ENCODE peak calls at places on chromosomes 7 and 10, in nine cellular contexts. M is kidney epithelial cell, X is GM06990, L is fibroblast of lung, S is dorsolateral prefrontal cortex, G is neural progenitor cell, I is right atrium auricular region, J is GM13977, U is choroid plexus epithelial cell. A is an unnamed sample.
A peak's percentile ranks its signal among the peaks of the same experiment; 100 is the strongest.

GRCh38 chr7:27179503-27180430 is 5.3 kb downstream of the HOXA11 start:
- DNase-seq in S (no peak), L (peak; percentile 23), U (peak; percentile 26), X (no peak), J (peak; percentile 82), M (peak; percentile 54), I (no peak), G (peak; percentile 62), A (peak; percentile 84)

GRCh38 chr7:45644237-45644636 is 70.1 kb downstream of the ADCY1 start:
- DNase-seq in S (no peak), L (no peak), I (no peak), G (no peak), J (no peak), M (no peak), U (no peak), X (no peak), A (no peak)

GRCh38 chr7:7156663-7157062 is 25.7 kb upstream of the C1GALT1 start:
- DNase-seq in U (no peak), J (no peak), G (no peak), X (no peak), I (no peak), M (no peak), S (no peak), L (no peak), A (no peak)

GRCh38 chr7:121530251-121531174 is 134.4 kb upstream of the FAM3C start:
- DNase-seq in U (peak; percentile 98), X (peak; percentile 79), G (no peak), S (no peak), L (peak; percentile 100), J (peak; percentile 61), I (peak; percentile 59), M (peak; percentile 100), A (peak; percentile 41)

GRCh38 chr10:122263971-122264370 is 7.1 kb upstream of the BTBD16 start:
- DNase-seq in S (no peak), X (no peak), I (no peak), G (no peak), L (peak; percentile 84), J (no peak), M (peak; percentile 43), U (peak; percentile 95), A (no peak)

GRCh38 chr10:72812798-72813430 is 80.6 kb upstream of the OIT3 start:
- DNase-seq in S (no peak), M (peak; percentile 31), X (no peak), J (no peak), G (no peak), L (peak; percentile 81), U (peak; percentile 64), I (no peak), A (no peak)

GRCh38 chr10:77041636-77042258 is 595.9 kb downstream of the KCNMA1 start:
- DNase-seq in G (no peak), U (peak; percentile 3), L (no peak), M (no peak), J (no peak), I (no peak), S (no peak), X (no peak), A (no peak)

GRCh38 chr10:35794703-35795102 is 152.6 kb upstream of the FZD8 start:
- DNase-seq in J (no peak), L (no peak), I (peak; percentile 76), G (no peak), X (no peak), U (no peak), M (no peak), S (no peak), A (no peak)

GRCh38 chr10:119281581-119282071 is 74.3 kb downstream of the GRK5 start:
- DNase-seq in U (peak; percentile 28), L (peak; percentile 32), G (no peak), I (peak; percentile 88), J (no peak), X (no peak), M (no peak), S (peak; percentile 59), A (no peak)

GRCh38 chr7:42143605-42144252 is 93.3 kb downstream of the GLI3 start:
- DNase-seq in G (no peak), J (no peak), U (peak; percentile 51), M (no peak), L (peak; percentile 72), S (no peak), I (no peak), X (no peak), A (no peak)

GRCh38 chr7:43694399-43694748 is 34.9 kb downstream of the COA1 start:
- DNase-seq in U (peak; percentile 91), L (peak; percentile 91), X (no peak), J (no peak), G (no peak), I (no peak), M (no peak), S (no peak), A (no peak)

GRCh38 chr7:141593134-141593533 is 41.9 kb downstream of the AGK start:
- DNase-seq in G (no peak), X (no peak), I (no peak), L (peak; percentile 86), S (no peak), U (peak; percentile 93), M (no peak), J (no peak), A (no peak)

GRCh38 chr7:14381936-14382335 is 392.5 kb upstream of the ETV1 start:
- DNase-seq in M (no peak), I (no peak), J (no peak), U (no peak), L (no peak), G (no peak), X (no peak), S (no peak), A (no peak)

GRCh38 chr7:154532771-154533170 is 470.2 kb downstream of the PAXIP1 start:
- DNase-seq in X (no peak), I (no peak), M (no peak), U (no peak), J (no peak), G (no peak), L (no peak), S (no peak), A (no peak)

GRCh38 chr10:121268363-121268762 is 329.9 kb downstream of the FGFR2 start:
- DNase-seq in X (no peak), I (no peak), S (no peak), L (no peak), J (no peak), U (no peak), M (no peak), G (no peak), A (no peak)

GRCh38 chr10:62183442-62183841 is 85.2 kb downstream of the RTKN2 start:
- DNase-seq in X (peak; percentile 47), L (peak; percentile 43), U (no peak), S (no peak), I (no peak), M (no peak), J (peak; percentile 53), G (no peak), A (peak; percentile 69)

GRCh38 chr10:57579926-57580325 is 687.8 kb downstream of the IPMK start:
- DNase-seq in I (no peak), G (peak; percentile 75), X (no peak), S (no peak), M (peak; percentile 2), L (peak; percentile 2), U (peak; percentile 65), J (no peak), A (no peak)
- TF ChIP-seq CTCF in I (no peak), G (peak; percentile 63), X (peak; percentile 23), S (peak; percentile 50), M (peak; percentile 42), L (peak; percentile 24), U (peak; percentile 69), J (peak; percentile 31), A (peak; percentile 22)

DNA sequence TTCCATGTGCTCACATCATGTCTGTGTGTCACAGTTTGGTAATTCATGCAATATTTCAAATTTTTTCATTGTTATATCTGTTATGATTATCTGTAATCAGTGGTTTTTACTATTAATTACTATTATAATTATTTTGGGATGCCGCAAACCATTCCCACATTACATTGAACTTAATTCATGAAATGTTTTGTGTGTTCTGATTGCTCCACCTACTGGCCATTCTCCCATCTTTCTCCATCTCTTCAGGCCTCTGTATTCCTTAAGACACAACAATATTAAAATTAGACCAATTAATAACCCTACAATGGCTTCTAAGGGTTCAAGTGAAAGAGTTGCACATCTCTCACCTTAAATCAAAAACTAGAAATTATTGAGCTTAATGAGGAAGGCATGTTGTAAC is 398.5 kb downstream of the PCDH15 start:
- DNase-seq in J (no peak), G (peak; percentile 42), S (no peak), M (peak; percentile 5), U (peak; percentile 52), I (no peak), L (peak; percentile 9), X (no peak), A (no peak)
- TF ChIP-seq CTCF in J (peak; percentile 36), G (peak; percentile 73), S (peak; percentile 59), M (peak; percentile 55), U (peak; percentile 44), I (no peak), L (no peak), X (peak; percentile 8), A (no peak)

GRCh38 chr10:4213441-4213840 is 428.4 kb upstream of the KLF6 start:
- DNase-seq in G (no peak), J (no peak), U (no peak), L (peak; percentile 32), S (no peak), I (no peak), X (no peak), M (no peak), A (no peak)
- TF ChIP-seq CTCF in G (no peak), J (no peak), U (no peak), L (no peak), S (no peak), I (no peak), X (no peak), M (no peak), A (no peak)

GRCh38 chr7:35727571-35727970 is 32.6 kb upstream of the HERPUD2 start:
- DNase-seq in X (peak; percentile 59), S (no peak), J (peak; percentile 12), G (no peak), U (peak; percentile 30), M (no peak), L (no peak), I (no peak), A (peak; percentile 23)

GRCh38 chr7:35726654-35727053 is 31.7 kb upstream of the HERPUD2 start:
- DNase-seq in G (no peak), U (no peak), L (no peak), I (no peak), X (peak; percentile 67), J (no peak), M (no peak), S (no peak), A (no peak)

GRCh38 chr7:35722054-35722849 is 27.3 kb upstream of the HERPUD2 start:
- DNase-seq in M (no peak), L (no peak), S (no peak), G (no peak), X (peak; percentile 29), I (no peak), J (no peak), U (no peak), A (no peak)

GRCh38 chr7:35723011-35723410 is 28.1 kb upstream of the HERPUD2 start:
- DNase-seq in G (no peak), L (peak; percentile 14), U (peak; percentile 21), I (no peak), X (no peak), J (no peak), M (no peak), S (no peak), A (no peak)

DNA sequence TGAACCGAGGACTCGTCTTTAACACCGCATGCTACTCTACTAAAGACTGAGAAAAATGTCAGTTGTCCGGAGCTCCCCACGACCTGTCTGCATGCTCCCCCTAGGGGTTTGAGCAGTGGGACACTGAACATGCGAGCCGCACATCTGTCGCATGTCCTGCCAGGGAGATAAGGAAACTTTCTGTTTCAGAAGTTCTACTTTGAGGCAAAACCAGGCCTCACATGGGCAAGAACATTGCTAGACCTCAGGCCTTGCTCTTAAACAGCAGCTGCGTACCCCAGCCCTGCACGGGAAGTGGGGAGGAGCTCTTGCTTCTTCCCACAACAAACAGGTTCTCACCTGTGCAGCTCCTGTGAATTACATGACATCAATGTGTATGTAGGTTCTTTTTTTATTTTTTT is 30.3 kb upstream of the HERPUD2 start:
- DNase-seq in J (peak; percentile 38), G (no peak), L (no peak), U (no peak), I (no peak), M (no peak), S (no peak), X (peak; percentile 84), A (peak; percentile 64)
- TF ChIP-seq CTCF in J (peak; percentile 54), G (no peak), L (no peak), U (no peak), I (no peak), M (no peak), S (no peak), X (peak; percentile 61), A (peak; percentile 60)